ENCODE peak calls at places on chromosomes 1 and 21, in seven cellular contexts. R is stomach, D is colonic mucosa, M is mammary epithelial cell, U is left ventricle myocardium inferior, G is heart left ventricle, E is mucosa of descending colon. J is an unnamed sample. For H3K9me3, the result is how much of the 10 kb centered on the place peaks cover.

GRCh38 chr1:35945327-35945726 is 14.4 kb downstream of the AGO3 start:
- DNase-seq in R (no peak), D (no peak), M (no peak), U (no peak), G (no peak), E (no peak), J (no peak)

GRCh38 chr1:27572019-27572678 is 31.8 kb downstream of the AHDC1 start:
- DNase-seq in R (no peak), D (no peak), M (no peak), U (peak), G (no peak), E (no peak), J (no peak)

GRCh38 chr1:180217021-180217420 is 13.0 kb upstream of the LHX4 start:
- DNase-seq in R (no peak), D (no peak), M (no peak), U (no peak), G (no peak), E (no peak), J (no peak)

GRCh38 chr1:78520216-78520615 is 29.4 kb downstream of the PTGFR start:
- DNase-seq in R (no peak), D (no peak), M (peak), U (no peak), G (no peak), E (no peak), J (peak)

GRCh38 chr1:101388904-101389546 is 152.2 kb downstream of the S1PR1 start:
- DNase-seq in R (no peak), D (no peak), M (peak), U (no peak), G (no peak), E (no peak), J (peak)

GRCh38 chr1:235011599-235012435 is 116.8 kb downstream of the TOMM20 start:
- DNase-seq in R (peak), D (peak), M (peak), U (peak), G (peak), E (peak), J (peak)

GRCh38 chr1:27143408-27143807 is 11.5 kb downstream of the SLC9A1 start:
- DNase-seq in R (no peak), D (no peak), M (no peak), U (no peak), G (no peak), E (peak), J (peak)

GRCh38 chr1:119279441-119280415 is 88.9 kb upstream of the HAO2 start:
- DNase-seq in R (no peak), D (no peak), M (peak), U (no peak), G (no peak), E (no peak), J (no peak)

GRCh38 chr1:12078938-12079861 is 16.1 kb downstream of the TNFRSF8 start:
- DNase-seq in R (no peak), D (peak), M (no peak), U (no peak), G (no peak), E (no peak), J (peak)

GRCh38 chr1:154550070-154550469 is 8.4 kb downstream of the UBE2Q1 start:
- DNase-seq in R (no peak), D (no peak), M (no peak), U (no peak), G (no peak), E (no peak), J (no peak)

GRCh38 chr1:47688631-47689296 is 250.9 kb downstream of the FOXD2 start:
- DNase-seq in R (peak), D (peak), M (no peak), U (no peak), G (no peak), E (no peak), J (no peak)

GRCh38 chr1:162954824-162955223 is 93.8 kb upstream of the CCDC190 start:
- DNase-seq in R (no peak), D (no peak), M (peak), U (no peak), G (no peak), E (no peak), J (no peak)

GRCh38 chr1:41268154-41268770 is 26.2 kb upstream of the SCMH1 start:
- DNase-seq in R (peak), D (peak), M (peak), U (peak), G (peak), E (peak), J (peak)

GRCh38 chr1:214551436-214552173 is at the start of gene PTPN14:
- DNase-seq in R (peak), D (peak), M (peak), U (peak), G (peak), E (peak), J (peak)

GRCh38 chr1:184311580-184311979 is 75.2 kb upstream of the C1orf21 start:
- DNase-seq in R (no peak), D (no peak), M (no peak), U (no peak), G (no peak), E (no peak), J (no peak)

GRCh38 chr1:201481004-201481380 is 12.0 kb upstream of the PHLDA3 start:
- DNase-seq in R (no peak), D (no peak), M (no peak), U (no peak), G (no peak), E (no peak), J (no peak)

GRCh38 chr1:95497566-95497965 is 263.6 kb downstream of the RWDD3 start:
- DNase-seq in R (no peak), D (no peak), M (no peak), U (no peak), G (no peak), E (no peak), J (no peak)

GRCh38 chr1:175070818-175071217 is 3.2 kb downstream of the TNN start:
- DNase-seq in R (no peak), D (no peak), M (no peak), U (no peak), G (no peak), E (no peak), J (no peak)

DNA sequence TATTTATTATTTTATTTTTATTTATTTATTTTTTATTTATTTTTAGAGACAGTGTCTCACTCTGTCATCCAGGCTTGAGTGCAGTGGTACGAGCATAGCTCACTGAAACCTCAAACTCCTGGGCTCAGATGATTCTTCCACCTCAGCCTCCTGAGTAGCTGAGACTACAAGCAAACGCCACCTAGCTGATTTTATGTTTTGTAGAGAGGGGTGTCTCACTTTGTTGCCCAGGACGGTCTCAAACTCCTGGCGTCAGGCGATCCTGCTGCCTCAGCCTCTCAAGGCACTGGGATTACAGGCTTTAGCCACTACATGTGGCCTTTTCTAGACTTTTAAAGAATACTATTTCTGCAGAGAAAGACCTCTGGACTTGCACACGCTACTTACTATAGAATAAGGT is 61.3 kb upstream of the C1orf53 start:
- DNase-seq in R (no peak), D (no peak), M (no peak), U (no peak), G (no peak), E (no peak), J (no peak)
- TF ChIP-seq CTCF in R (no peak), D (no peak), M (no peak), U (no peak), G (no peak), E (no peak), J (no peak)

GRCh38 chr21:26512664-26513063 is 60.4 kb downstream of the CYYR1 start:
- DNase-seq in R (no peak), D (no peak), M (no peak), U (no peak), G (no peak), E (no peak), J (no peak)

GRCh38 chr21:26515257-26515656 is 57.8 kb downstream of the CYYR1 start:
- DNase-seq in R (no peak), D (no peak), M (no peak), U (no peak), G (no peak), E (no peak), J (no peak)

GRCh38 chr21:26519142-26519541 is 53.9 kb downstream of the CYYR1 start:
- DNase-seq in R (no peak), D (no peak), M (no peak), U (no peak), G (no peak), E (no peak), J (no peak)

GRCh38 chr21:26513212-26513611 is 59.9 kb downstream of the CYYR1 start:
- DNase-seq in R (no peak), D (no peak), M (peak), U (no peak), G (no peak), E (no peak), J (peak)
- H3K9me3 ChIP-seq in R (under half), D (under half), M (under half), U (under half), G (under half), E (under half), J (under half)

GRCh38 chr21:34734696-34735095 is 65.9 kb downstream of the CLIC6 start:
- DNase-seq in R (no peak), D (no peak), M (peak), U (no peak), G (no peak), E (no peak), J (peak)
- TF ChIP-seq CTCF in R (no peak), D (no peak), M (no peak), U (no peak), G (no peak), E (no peak), J (no peak)

GRCh38 chr21:32858628-32859027 is 87.1 kb upstream of the PAXBP1 start:
- DNase-seq in R (no peak), D (no peak), M (no peak), U (no peak), G (no peak), E (no peak), J (no peak)
- H3K9me3 ChIP-seq in R (under half), D (under half), M (under half), U (under half), G (under half), E (under half), J (under half)

GRCh38 chr1:198856601-198857000 is 217.8 kb downstream of the PTPRC start:
- DNase-seq in R (no peak), D (no peak), M (no peak), U (no peak), G (no peak), E (no peak), J (no peak)
- TF ChIP-seq CTCF in R (no peak), D (no peak), M (no peak), U (no peak), G (no peak), E (no peak), J (no peak)

GRCh38 chr1:2896824-2897223 is 95.3 kb upstream of the TTC34 start:
- DNase-seq in R (no peak), D (no peak), M (no peak), U (no peak), G (no peak), E (no peak), J (no peak)
- H3K9me3 ChIP-seq in R (under half), D (under half), M (under half), U (under half), G (under half), E (under half), J (under half)

GRCh38 chr1:210264521-210265380 is 32.2 kb downstream of the SERTAD4 start:
- DNase-seq in R (no peak), D (no peak), M (no peak), U (no peak), G (no peak), E (no peak), J (peak)
- TF ChIP-seq CTCF in R (no peak), D (no peak), M (no peak), U (peak), G (peak), E (no peak), J (peak)

DNA sequence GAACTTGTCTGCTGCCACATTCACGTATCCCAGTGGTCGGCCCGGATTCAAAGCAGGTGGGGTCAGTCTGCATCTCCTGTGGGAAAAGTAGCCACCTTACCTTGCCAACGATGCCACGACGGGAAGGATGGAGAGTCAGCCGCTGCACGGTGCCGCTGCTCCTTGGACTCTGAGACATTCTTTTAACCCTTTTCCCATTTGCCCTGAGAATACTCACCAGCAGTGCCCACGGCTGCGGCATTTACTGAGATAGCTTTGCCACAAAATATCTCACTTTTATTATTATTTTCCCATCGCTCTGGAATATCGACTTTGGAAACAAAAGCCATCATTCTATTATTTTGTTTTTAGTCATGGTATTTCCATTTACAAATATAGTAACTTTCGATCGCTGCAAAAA is 15.3 kb upstream of the TTC34 start:
- DNase-seq in R (no peak), D (no peak), M (no peak), U (no peak), G (no peak), E (peak), J (no peak)
- H3K9me3 ChIP-seq in R (under half), D (under half), M (under half), U (under half), G (under half), E (under half), J (under half)